ENCODE peak calls at places on chromosomes 4 and X, in five cellular contexts. F is AG04449, S is WERI-Rb-1, Y is GM12865, V is testis. D is an unnamed sample.

GRCh38 chrX:116384406-116384805 is 52.0 kb upstream of the SLC6A14 start:
- DNase-seq in F (no peak), S (no peak), Y (no peak), V (no peak), D (no peak)

GRCh38 chr4:71004281-71004851 is 10.9 kb downstream of the DCK start:
- DNase-seq in F (no peak), S (peak), Y (peak), V (no peak), D (peak)

GRCh38 chr4:25308761-25309160 is 3.8 kb upstream of the ZCCHC4 start:
- DNase-seq in F (no peak), S (no peak), Y (no peak), V (no peak), D (no peak)

GRCh38 chr4:43680416-43680815 is 768.2 kb downstream of the KCTD8 start:
- DNase-seq in F (no peak), S (no peak), Y (no peak), V (no peak), D (no peak)

GRCh38 chr4:181548873-181549541 is 694.2 kb upstream of the TENM3 start:
- DNase-seq in F (peak), S (no peak), Y (no peak), V (no peak), D (no peak)

GRCh38 chr4:26252349-26252748 is 68.5 kb upstream of the RBPJ start:
- DNase-seq in F (no peak), S (no peak), Y (peak), V (no peak), D (no peak)

GRCh38 chr4:10078481-10079233 is 37.9 kb downstream of the WDR1 start:
- DNase-seq in F (no peak), S (no peak), Y (peak), V (no peak), D (no peak)

GRCh38 chr4:26410385-26411293 is 79.6 kb downstream of the CCKAR start:
- DNase-seq in F (no peak), S (peak), Y (peak), V (peak), D (peak)

GRCh38 chr4:96025031-96025430 is 185.1 kb downstream of the PDHA2 start:
- DNase-seq in F (no peak), S (no peak), Y (no peak), V (no peak), D (no peak)

GRCh38 chrX:46327229-46328081 is 217.8 kb downstream of the ZNF674 start:
- DNase-seq in F (no peak), S (no peak), Y (no peak), V (peak), D (peak)

GRCh38 chrX:152479525-152479924 is 28.4 kb upstream of the GABRA3 start:
- DNase-seq in F (no peak), S (no peak), Y (no peak), V (no peak), D (no peak)

GRCh38 chr4:184960505-184960971 is 57.8 kb upstream of the HELT start:
- DNase-seq in F (no peak), S (no peak), Y (no peak), V (no peak), D (no peak)

DNA sequence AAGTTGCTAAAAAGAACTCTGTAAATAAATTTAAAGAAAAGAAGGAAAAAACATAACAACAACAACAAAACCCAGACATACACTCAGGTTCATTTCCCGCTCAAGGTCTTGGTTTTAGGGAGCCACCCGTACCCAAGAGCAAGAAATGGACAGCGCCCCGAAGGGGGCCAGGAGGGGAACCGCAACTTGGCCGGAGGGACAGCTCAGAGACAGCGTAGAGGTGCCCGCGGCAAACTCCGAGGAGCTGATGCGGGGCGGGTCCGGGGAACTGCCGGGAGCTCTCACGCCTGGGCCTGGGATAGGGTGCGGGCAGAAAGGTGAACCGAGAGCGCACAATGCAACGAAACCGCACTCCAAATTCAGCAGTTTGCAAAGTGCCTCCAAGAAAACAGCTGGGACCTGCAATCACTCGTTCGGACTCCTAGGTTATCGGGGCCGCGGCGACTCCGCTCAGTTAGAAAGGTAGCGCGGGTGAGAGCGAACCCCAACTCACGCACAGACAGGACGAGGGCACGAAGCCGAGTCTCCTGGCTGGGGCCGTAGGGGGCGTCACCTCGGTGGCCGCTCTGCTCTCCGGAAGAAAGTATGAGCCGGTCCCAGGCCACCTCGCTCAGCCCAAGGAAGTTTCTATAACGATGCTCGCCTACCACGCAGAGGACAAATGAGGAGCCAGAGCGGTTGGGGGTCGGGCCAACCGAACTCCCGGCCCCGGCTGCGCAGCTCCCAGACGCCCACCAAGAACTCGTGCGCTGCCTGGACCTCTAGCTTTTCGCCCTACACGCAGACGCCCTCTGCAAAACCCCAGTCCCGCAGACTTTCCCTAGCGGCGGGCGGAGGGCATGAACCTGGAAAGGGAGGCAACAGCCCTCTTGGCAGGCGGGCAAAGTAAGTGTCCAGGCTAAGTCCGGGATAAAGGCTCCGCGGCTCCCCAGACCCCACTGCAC is 1.4 kb downstream of the NDNF start:
- DNase-seq in F (no peak), S (peak), Y (no peak), V (peak), D (peak)
- TF ChIP-seq CTCF in F (peak), S (peak), Y (peak), V (peak), D (peak)

GRCh38 chr4:159552979-159553768 is 450.3 kb downstream of the RAPGEF2 start:
- DNase-seq in F (no peak), S (no peak), Y (no peak), V (no peak), D (no peak)
- TF ChIP-seq CTCF in F (no peak), S (no peak), Y (no peak), V (no peak), D (no peak)

GRCh38 chr4:86487738-86488137 is 106.4 kb upstream of the PTPN13 start:
- DNase-seq in F (no peak), S (no peak), Y (no peak), V (no peak), D (no peak)

GRCh38 chr4:86481429-86481828 is 112.7 kb upstream of the PTPN13 start:
- DNase-seq in F (no peak), S (no peak), Y (no peak), V (no peak), D (no peak)

GRCh38 chr4:86484241-86484640 is 109.9 kb upstream of the PTPN13 start:
- DNase-seq in F (no peak), S (no peak), Y (peak), V (no peak), D (no peak)

GRCh38 chr4:86482296-86482695 is 111.8 kb upstream of the PTPN13 start:
- DNase-seq in F (no peak), S (no peak), Y (no peak), V (no peak), D (no peak)

DNA sequence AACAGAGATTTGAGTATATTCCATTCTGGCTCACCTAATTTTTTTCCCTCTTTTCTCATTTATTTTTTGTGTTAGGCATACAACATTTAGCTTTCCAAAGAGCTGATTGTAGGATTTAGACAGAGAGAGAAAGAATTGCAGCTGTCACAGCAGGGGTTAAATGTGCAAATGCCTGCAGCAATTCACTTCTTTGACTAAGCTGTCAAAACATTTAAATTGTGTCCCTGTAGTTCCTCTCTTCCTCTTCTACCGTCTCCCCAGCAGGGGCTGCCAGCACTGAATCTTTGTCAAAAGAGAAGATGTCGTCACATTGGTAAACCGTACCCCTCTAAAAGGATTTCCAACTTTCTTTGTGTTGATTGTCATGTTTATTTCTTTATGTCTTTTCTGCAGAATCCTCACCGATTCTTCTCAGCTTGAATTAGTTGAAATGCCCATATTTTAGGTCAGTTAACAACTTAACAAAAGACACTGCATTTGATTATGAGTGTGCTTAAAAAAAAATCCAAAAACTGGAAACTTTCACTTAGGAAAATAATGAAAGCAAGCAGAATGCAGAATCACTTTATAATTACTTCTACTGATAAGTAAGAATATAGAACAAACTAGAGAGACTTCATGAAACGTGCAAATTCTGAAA is 111.1 kb upstream of the PTPN13 start:
- DNase-seq in F (no peak), S (no peak), Y (no peak), V (no peak), D (peak)
- TF ChIP-seq CTCF in F (peak), S (no peak), Y (no peak), V (no peak), D (peak)

DNA sequence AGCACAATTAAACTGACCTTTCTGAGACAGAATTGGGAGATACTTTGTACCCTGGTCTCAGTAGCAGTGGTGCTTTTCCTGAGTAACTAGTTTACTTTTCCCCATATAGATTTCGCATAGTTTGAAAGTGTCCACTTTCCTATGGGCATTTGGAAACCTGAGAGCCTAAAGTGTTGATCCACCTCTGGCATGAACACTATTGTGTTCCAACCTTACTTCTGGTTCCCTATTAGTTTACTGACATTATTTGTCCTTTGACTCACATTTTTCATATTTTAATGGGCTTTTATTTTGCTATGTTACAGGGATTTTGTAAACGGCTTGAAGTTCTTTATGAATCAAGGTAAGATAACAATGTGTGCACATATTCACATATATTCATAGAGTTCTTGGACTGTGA is 103.7 kb downstream of the CBLL2 start:
- DNase-seq in F (no peak), S (no peak), Y (no peak), V (no peak), D (no peak)
- TF ChIP-seq CTCF in F (no peak), S (no peak), Y (no peak), V (no peak), D (no peak)

GRCh38 chr4:125714845-125715244 is 400.1 kb downstream of the FAT4 start:
- DNase-seq in F (no peak), S (no peak), Y (no peak), V (no peak), D (no peak)
- TF ChIP-seq CTCF in F (no peak), S (no peak), Y (no peak), V (no peak), D (no peak)

D was measured in endothelial cell.